ENCODE peak calls at places on chromosome 9, in seven cellular contexts. One of them, this sample, is unnamed.

GRCh38 chr9:5817776-5818336 is 15.1 kb downstream of the ERMP1 start:
- DNase-seq in stimulated activated CD8-positive, alpha-beta memory T cell treated with anti-CD3 and anti-CD28 coated beads, Interleukin-7, amount 100 ng/mL, for 48 hours: no peak
- DNase-seq in coronary artery: no peak
- DNase-seq in H7: no peak
- DNase-seq in activated T-cell treated with anti-CD3 and anti-CD28 coated beads, Interleukin-2, amount 50 U/mL, for 4 hours: no peak
- DNase-seq in NCI-H345: no peak
- DNase-seq in stimulated activated naive CD4-positive, alpha-beta T cell: no peak
- DNase-seq in this sample: no peak

GRCh38 chr9:129023036-129023907 is 4.9 kb downstream of the SH3GLB2 start:
- DNase-seq in stimulated activated CD8-positive, alpha-beta memory T cell treated with anti-CD3 and anti-CD28 coated beads, Interleukin-7, amount 100 ng/mL, for 48 hours: no peak
- DNase-seq in coronary artery: peak; percentile 74
- DNase-seq in H7: peak; percentile 79
- DNase-seq in activated T-cell treated with anti-CD3 and anti-CD28 coated beads, Interleukin-2, amount 50 U/mL, for 4 hours: no peak
- DNase-seq in NCI-H345: no peak
- DNase-seq in stimulated activated naive CD4-positive, alpha-beta T cell: no peak
- DNase-seq in this sample: peak; percentile 39

GRCh38 chr9:14214693-14215092 is 99.2 kb downstream of the NFIB start:
- DNase-seq in stimulated activated CD8-positive, alpha-beta memory T cell treated with anti-CD3 and anti-CD28 coated beads, Interleukin-7, amount 100 ng/mL, for 48 hours: no peak
- DNase-seq in coronary artery: no peak
- DNase-seq in H7: no peak
- DNase-seq in activated T-cell treated with anti-CD3 and anti-CD28 coated beads, Interleukin-2, amount 50 U/mL, for 4 hours: no peak
- DNase-seq in NCI-H345: no peak
- DNase-seq in stimulated activated naive CD4-positive, alpha-beta T cell: no peak
- DNase-seq in this sample: no peak

GRCh38 chr9:116152390-116152789 is 1.2 kb upstream of the PAPPA start:
- DNase-seq in stimulated activated CD8-positive, alpha-beta memory T cell treated with anti-CD3 and anti-CD28 coated beads, Interleukin-7, amount 100 ng/mL, for 48 hours: no peak
- DNase-seq in coronary artery: no peak
- DNase-seq in H7: no peak
- DNase-seq in activated T-cell treated with anti-CD3 and anti-CD28 coated beads, Interleukin-2, amount 50 U/mL, for 4 hours: no peak
- DNase-seq in NCI-H345: no peak
- DNase-seq in stimulated activated naive CD4-positive, alpha-beta T cell: no peak
- DNase-seq in this sample: no peak

GRCh38 chr9:79287152-79287766 is 284.5 kb upstream of the TLE4 start:
- DNase-seq in stimulated activated CD8-positive, alpha-beta memory T cell treated with anti-CD3 and anti-CD28 coated beads, Interleukin-7, amount 100 ng/mL, for 48 hours: no peak
- DNase-seq in coronary artery: no peak
- DNase-seq in H7: no peak
- DNase-seq in activated T-cell treated with anti-CD3 and anti-CD28 coated beads, Interleukin-2, amount 50 U/mL, for 4 hours: no peak
- DNase-seq in NCI-H345: no peak
- DNase-seq in stimulated activated naive CD4-positive, alpha-beta T cell: no peak
- DNase-seq in this sample: no peak

GRCh38 chr9:6055213-6055612 is 39.8 kb upstream of the RANBP6 start:
- DNase-seq in stimulated activated CD8-positive, alpha-beta memory T cell treated with anti-CD3 and anti-CD28 coated beads, Interleukin-7, amount 100 ng/mL, for 48 hours: no peak
- DNase-seq in coronary artery: no peak
- DNase-seq in H7: peak; percentile 26
- DNase-seq in activated T-cell treated with anti-CD3 and anti-CD28 coated beads, Interleukin-2, amount 50 U/mL, for 4 hours: no peak
- DNase-seq in NCI-H345: peak; percentile 70
- DNase-seq in stimulated activated naive CD4-positive, alpha-beta T cell: peak; percentile 63
- DNase-seq in this sample: peak; percentile 77

GRCh38 chr9:127968717-127969383 is 11.9 kb downstream of the EEIG1 start:
- DNase-seq in stimulated activated CD8-positive, alpha-beta memory T cell treated with anti-CD3 and anti-CD28 coated beads, Interleukin-7, amount 100 ng/mL, for 48 hours: no peak
- DNase-seq in coronary artery: no peak
- DNase-seq in H7: no peak
- DNase-seq in activated T-cell treated with anti-CD3 and anti-CD28 coated beads, Interleukin-2, amount 50 U/mL, for 4 hours: no peak
- DNase-seq in NCI-H345: peak; percentile 72
- DNase-seq in stimulated activated naive CD4-positive, alpha-beta T cell: no peak
- DNase-seq in this sample: peak; percentile 87

GRCh38 chr9:128707446-128707845 is 5.1 kb downstream of the PKN3 start:
- DNase-seq in stimulated activated CD8-positive, alpha-beta memory T cell treated with anti-CD3 and anti-CD28 coated beads, Interleukin-7, amount 100 ng/mL, for 48 hours: no peak
- DNase-seq in coronary artery: no peak
- DNase-seq in H7: no peak
- DNase-seq in activated T-cell treated with anti-CD3 and anti-CD28 coated beads, Interleukin-2, amount 50 U/mL, for 4 hours: no peak
- DNase-seq in NCI-H345: no peak
- DNase-seq in stimulated activated naive CD4-positive, alpha-beta T cell: no peak
- DNase-seq in this sample: no peak

GRCh38 chr9:36345103-36345846 is 54.8 kb downstream of the RNF38 start:
- DNase-seq in stimulated activated CD8-positive, alpha-beta memory T cell treated with anti-CD3 and anti-CD28 coated beads, Interleukin-7, amount 100 ng/mL, for 48 hours: no peak
- DNase-seq in coronary artery: no peak
- DNase-seq in H7: peak; percentile 55
- DNase-seq in activated T-cell treated with anti-CD3 and anti-CD28 coated beads, Interleukin-2, amount 50 U/mL, for 4 hours: no peak
- DNase-seq in NCI-H345: no peak
- DNase-seq in stimulated activated naive CD4-positive, alpha-beta T cell: no peak
- DNase-seq in this sample: no peak

GRCh38 chr9:20611751-20612287 is 10.5 kb downstream of the MLLT3 start:
- DNase-seq in stimulated activated CD8-positive, alpha-beta memory T cell treated with anti-CD3 and anti-CD28 coated beads, Interleukin-7, amount 100 ng/mL, for 48 hours: no peak
- DNase-seq in coronary artery: no peak
- DNase-seq in H7: no peak
- DNase-seq in activated T-cell treated with anti-CD3 and anti-CD28 coated beads, Interleukin-2, amount 50 U/mL, for 4 hours: no peak
- DNase-seq in NCI-H345: no peak
- DNase-seq in stimulated activated naive CD4-positive, alpha-beta T cell: no peak
- DNase-seq in this sample: no peak

GRCh38 chr9:16139781-16140180 is 586.9 kb downstream of the CCDC171 start:
- DNase-seq in stimulated activated CD8-positive, alpha-beta memory T cell treated with anti-CD3 and anti-CD28 coated beads, Interleukin-7, amount 100 ng/mL, for 48 hours: no peak
- DNase-seq in coronary artery: no peak
- DNase-seq in H7: no peak
- DNase-seq in activated T-cell treated with anti-CD3 and anti-CD28 coated beads, Interleukin-2, amount 50 U/mL, for 4 hours: no peak
- DNase-seq in NCI-H345: no peak
- DNase-seq in stimulated activated naive CD4-positive, alpha-beta T cell: no peak
- DNase-seq in this sample: no peak

GRCh38 chr9:27183701-27184100 is 74.7 kb downstream of the TEK start:
- DNase-seq in stimulated activated CD8-positive, alpha-beta memory T cell treated with anti-CD3 and anti-CD28 coated beads, Interleukin-7, amount 100 ng/mL, for 48 hours: no peak
- DNase-seq in coronary artery: no peak
- DNase-seq in H7: no peak
- DNase-seq in activated T-cell treated with anti-CD3 and anti-CD28 coated beads, Interleukin-2, amount 50 U/mL, for 4 hours: no peak
- DNase-seq in NCI-H345: no peak
- DNase-seq in stimulated activated naive CD4-positive, alpha-beta T cell: no peak
- DNase-seq in this sample: no peak

GRCh38 chr9:81537964-81538363 is 151.4 kb downstream of the TLE1 start:
- DNase-seq in stimulated activated CD8-positive, alpha-beta memory T cell treated with anti-CD3 and anti-CD28 coated beads, Interleukin-7, amount 100 ng/mL, for 48 hours: no peak
- DNase-seq in coronary artery: no peak
- DNase-seq in H7: no peak
- DNase-seq in activated T-cell treated with anti-CD3 and anti-CD28 coated beads, Interleukin-2, amount 50 U/mL, for 4 hours: no peak
- DNase-seq in NCI-H345: no peak
- DNase-seq in stimulated activated naive CD4-positive, alpha-beta T cell: no peak
- DNase-seq in this sample: no peak

GRCh38 chr9:2691212-2691611 is 26.1 kb upstream of the KCNV2 start:
- DNase-seq in stimulated activated CD8-positive, alpha-beta memory T cell treated with anti-CD3 and anti-CD28 coated beads, Interleukin-7, amount 100 ng/mL, for 48 hours: no peak
- DNase-seq in coronary artery: no peak
- DNase-seq in H7: no peak
- DNase-seq in activated T-cell treated with anti-CD3 and anti-CD28 coated beads, Interleukin-2, amount 50 U/mL, for 4 hours: no peak
- DNase-seq in NCI-H345: no peak
- DNase-seq in stimulated activated naive CD4-positive, alpha-beta T cell: no peak
- DNase-seq in this sample: no peak

GRCh38 chr9:77960356-77961153 is 71.1 kb downstream of the GNAQ start:
- DNase-seq in stimulated activated CD8-positive, alpha-beta memory T cell treated with anti-CD3 and anti-CD28 coated beads, Interleukin-7, amount 100 ng/mL, for 48 hours: no peak
- DNase-seq in coronary artery: no peak
- DNase-seq in H7: no peak
- DNase-seq in activated T-cell treated with anti-CD3 and anti-CD28 coated beads, Interleukin-2, amount 50 U/mL, for 4 hours: no peak
- DNase-seq in NCI-H345: no peak
- DNase-seq in stimulated activated naive CD4-positive, alpha-beta T cell: no peak
- DNase-seq in this sample: no peak

GRCh38 chr9:36407122-36407723 is 7.2 kb upstream of the RNF38 start:
- DNase-seq in stimulated activated CD8-positive, alpha-beta memory T cell treated with anti-CD3 and anti-CD28 coated beads, Interleukin-7, amount 100 ng/mL, for 48 hours: no peak
- DNase-seq in coronary artery: no peak
- DNase-seq in H7: peak; percentile 52
- DNase-seq in activated T-cell treated with anti-CD3 and anti-CD28 coated beads, Interleukin-2, amount 50 U/mL, for 4 hours: peak; percentile 48
- DNase-seq in NCI-H345: peak; percentile 75
- DNase-seq in stimulated activated naive CD4-positive, alpha-beta T cell: peak; percentile 75
- DNase-seq in this sample: peak; percentile 72

GRCh38 chr9:111917980-111918379 is 21.4 kb downstream of the UGCG start:
- DNase-seq in stimulated activated CD8-positive, alpha-beta memory T cell treated with anti-CD3 and anti-CD28 coated beads, Interleukin-7, amount 100 ng/mL, for 48 hours: no peak
- DNase-seq in coronary artery: no peak
- DNase-seq in H7: no peak
- DNase-seq in activated T-cell treated with anti-CD3 and anti-CD28 coated beads, Interleukin-2, amount 50 U/mL, for 4 hours: no peak
- DNase-seq in NCI-H345: no peak
- DNase-seq in stimulated activated naive CD4-positive, alpha-beta T cell: no peak
- DNase-seq in this sample: no peak

GRCh38 chr9:95573463-95573862 is 56.7 kb upstream of the PTCH1 start:
- DNase-seq in stimulated activated CD8-positive, alpha-beta memory T cell treated with anti-CD3 and anti-CD28 coated beads, Interleukin-7, amount 100 ng/mL, for 48 hours: no peak
- DNase-seq in coronary artery: no peak
- DNase-seq in H7: no peak
- DNase-seq in activated T-cell treated with anti-CD3 and anti-CD28 coated beads, Interleukin-2, amount 50 U/mL, for 4 hours: no peak
- DNase-seq in NCI-H345: no peak
- DNase-seq in stimulated activated naive CD4-positive, alpha-beta T cell: no peak
- DNase-seq in this sample: no peak

GRCh38 chr9:111161015-111161415 is 122.7 kb upstream of the LPAR1 start:
- DNase-seq in stimulated activated CD8-positive, alpha-beta memory T cell treated with anti-CD3 and anti-CD28 coated beads, Interleukin-7, amount 100 ng/mL, for 48 hours: no peak
- DNase-seq in coronary artery: no peak
- DNase-seq in H7: no peak
- DNase-seq in activated T-cell treated with anti-CD3 and anti-CD28 coated beads, Interleukin-2, amount 50 U/mL, for 4 hours: no peak
- DNase-seq in NCI-H345: no peak
- DNase-seq in stimulated activated naive CD4-positive, alpha-beta T cell: no peak
- DNase-seq in this sample: no peak

GRCh38 chr9:95017062-95017461 is 290.6 kb downstream of the AOPEP start:
- DNase-seq in stimulated activated CD8-positive, alpha-beta memory T cell treated with anti-CD3 and anti-CD28 coated beads, Interleukin-7, amount 100 ng/mL, for 48 hours: no peak
- DNase-seq in coronary artery: no peak
- DNase-seq in H7: no peak
- DNase-seq in activated T-cell treated with anti-CD3 and anti-CD28 coated beads, Interleukin-2, amount 50 U/mL, for 4 hours: no peak
- DNase-seq in NCI-H345: no peak
- DNase-seq in stimulated activated naive CD4-positive, alpha-beta T cell: no peak
- DNase-seq in this sample: no peak

GRCh38 chr9:7097040-7097715 is 339.4 kb downstream of the KDM4C start:
- DNase-seq in stimulated activated CD8-positive, alpha-beta memory T cell treated with anti-CD3 and anti-CD28 coated beads, Interleukin-7, amount 100 ng/mL, for 48 hours: no peak
- DNase-seq in coronary artery: no peak
- DNase-seq in H7: no peak
- DNase-seq in activated T-cell treated with anti-CD3 and anti-CD28 coated beads, Interleukin-2, amount 50 U/mL, for 4 hours: no peak
- DNase-seq in NCI-H345: no peak
- DNase-seq in stimulated activated naive CD4-positive, alpha-beta T cell: no peak
- DNase-seq in this sample: no peak

GRCh38 chr9:137387034-137387890 is 35.7 kb downstream of the EXD3 start:
- DNase-seq in stimulated activated CD8-positive, alpha-beta memory T cell treated with anti-CD3 and anti-CD28 coated beads, Interleukin-7, amount 100 ng/mL, for 48 hours: no peak
- DNase-seq in coronary artery: no peak
- DNase-seq in H7: no peak
- DNase-seq in activated T-cell treated with anti-CD3 and anti-CD28 coated beads, Interleukin-2, amount 50 U/mL, for 4 hours: peak; percentile 33
- DNase-seq in NCI-H345: no peak
- DNase-seq in stimulated activated naive CD4-positive, alpha-beta T cell: no peak
- DNase-seq in this sample: no peak

GRCh38 chr9:21267806-21268657 is 28.2 kb upstream of the IFNA14 start:
- DNase-seq in stimulated activated CD8-positive, alpha-beta memory T cell treated with anti-CD3 and anti-CD28 coated beads, Interleukin-7, amount 100 ng/mL, for 48 hours: no peak
- DNase-seq in coronary artery: no peak
- DNase-seq in H7: no peak
- DNase-seq in activated T-cell treated with anti-CD3 and anti-CD28 coated beads, Interleukin-2, amount 50 U/mL, for 4 hours: no peak
- DNase-seq in NCI-H345: no peak
- DNase-seq in stimulated activated naive CD4-positive, alpha-beta T cell: no peak
- DNase-seq in this sample: no peak

GRCh38 chr9:125189011-125189360 is 617 bp downstream of the PPP6C start:
- DNase-seq in stimulated activated CD8-positive, alpha-beta memory T cell treated with anti-CD3 and anti-CD28 coated beads, Interleukin-7, amount 100 ng/mL, for 48 hours: no peak
- DNase-seq in coronary artery: no peak
- DNase-seq in H7: no peak
- DNase-seq in activated T-cell treated with anti-CD3 and anti-CD28 coated beads, Interleukin-2, amount 50 U/mL, for 4 hours: peak; percentile 8
- DNase-seq in NCI-H345: peak; percentile 4
- DNase-seq in stimulated activated naive CD4-positive, alpha-beta T cell: no peak
- DNase-seq in this sample: peak; percentile 54

GRCh38 chr9:971901-972511 is 4.4 kb upstream of the DMRT3 start:
- DNase-seq in stimulated activated CD8-positive, alpha-beta memory T cell treated with anti-CD3 and anti-CD28 coated beads, Interleukin-7, amount 100 ng/mL, for 48 hours: no peak
- DNase-seq in coronary artery: no peak
- DNase-seq in H7: peak; percentile 98
- DNase-seq in activated T-cell treated with anti-CD3 and anti-CD28 coated beads, Interleukin-2, amount 50 U/mL, for 4 hours: no peak
- DNase-seq in NCI-H345: no peak
- DNase-seq in stimulated activated naive CD4-positive, alpha-beta T cell: no peak
- DNase-seq in this sample: peak; percentile 78

GRCh38 chr9:122445155-122445749 is 32.5 kb downstream of the OR1J1 start:
- DNase-seq in stimulated activated CD8-positive, alpha-beta memory T cell treated with anti-CD3 and anti-CD28 coated beads, Interleukin-7, amount 100 ng/mL, for 48 hours: no peak
- DNase-seq in coronary artery: no peak
- DNase-seq in H7: no peak
- DNase-seq in activated T-cell treated with anti-CD3 and anti-CD28 coated beads, Interleukin-2, amount 50 U/mL, for 4 hours: no peak
- DNase-seq in NCI-H345: no peak
- DNase-seq in stimulated activated naive CD4-positive, alpha-beta T cell: no peak
- DNase-seq in this sample: no peak

GRCh38 chr9:110986529-110986928 is 51.7 kb downstream of the LPAR1 start:
- DNase-seq in stimulated activated CD8-positive, alpha-beta memory T cell treated with anti-CD3 and anti-CD28 coated beads, Interleukin-7, amount 100 ng/mL, for 48 hours: no peak
- DNase-seq in coronary artery: no peak
- DNase-seq in H7: no peak
- DNase-seq in activated T-cell treated with anti-CD3 and anti-CD28 coated beads, Interleukin-2, amount 50 U/mL, for 4 hours: no peak
- DNase-seq in NCI-H345: no peak
- DNase-seq in stimulated activated naive CD4-positive, alpha-beta T cell: no peak
- DNase-seq in this sample: no peak

GRCh38 chr9:2655411-2655901 is 33.9 kb downstream of the VLDLR start:
- DNase-seq in stimulated activated CD8-positive, alpha-beta memory T cell treated with anti-CD3 and anti-CD28 coated beads, Interleukin-7, amount 100 ng/mL, for 48 hours: no peak
- DNase-seq in coronary artery: no peak
- DNase-seq in H7: no peak
- DNase-seq in activated T-cell treated with anti-CD3 and anti-CD28 coated beads, Interleukin-2, amount 50 U/mL, for 4 hours: no peak
- DNase-seq in NCI-H345: no peak
- DNase-seq in stimulated activated naive CD4-positive, alpha-beta T cell: no peak
- DNase-seq in this sample: no peak

GRCh38 chr9:107243757-107244156 is 39.3 kb upstream of the RAD23B start:
- DNase-seq in stimulated activated CD8-positive, alpha-beta memory T cell treated with anti-CD3 and anti-CD28 coated beads, Interleukin-7, amount 100 ng/mL, for 48 hours: no peak
- DNase-seq in coronary artery: no peak
- DNase-seq in H7: no peak
- DNase-seq in activated T-cell treated with anti-CD3 and anti-CD28 coated beads, Interleukin-2, amount 50 U/mL, for 4 hours: peak; percentile 24
- DNase-seq in NCI-H345: peak; percentile 24
- DNase-seq in stimulated activated naive CD4-positive, alpha-beta T cell: no peak
- DNase-seq in this sample: no peak

GRCh38 chr9:5442400-5443011 is 4.8 kb upstream of the PLGRKT start:
- DNase-seq in stimulated activated CD8-positive, alpha-beta memory T cell treated with anti-CD3 and anti-CD28 coated beads, Interleukin-7, amount 100 ng/mL, for 48 hours: no peak
- DNase-seq in coronary artery: no peak
- DNase-seq in H7: peak; percentile 16
- DNase-seq in activated T-cell treated with anti-CD3 and anti-CD28 coated beads, Interleukin-2, amount 50 U/mL, for 4 hours: no peak
- DNase-seq in NCI-H345: peak; percentile 52
- DNase-seq in stimulated activated naive CD4-positive, alpha-beta T cell: peak; percentile 12
- DNase-seq in this sample: peak; percentile 52

GRCh38 chr9:108787664-108788048 is 68.1 kb downstream of the ACTL7B start:
- DNase-seq in stimulated activated CD8-positive, alpha-beta memory T cell treated with anti-CD3 and anti-CD28 coated beads, Interleukin-7, amount 100 ng/mL, for 48 hours: no peak
- DNase-seq in coronary artery: no peak
- DNase-seq in H7: no peak
- DNase-seq in activated T-cell treated with anti-CD3 and anti-CD28 coated beads, Interleukin-2, amount 50 U/mL, for 4 hours: no peak
- DNase-seq in NCI-H345: no peak
- DNase-seq in stimulated activated naive CD4-positive, alpha-beta T cell: no peak
- DNase-seq in this sample: no peak

GRCh38 chr9:131282688-131283422 is 6.5 kb upstream of the FAM78A start:
- DNase-seq in stimulated activated CD8-positive, alpha-beta memory T cell treated with anti-CD3 and anti-CD28 coated beads, Interleukin-7, amount 100 ng/mL, for 48 hours: no peak
- DNase-seq in coronary artery: no peak
- DNase-seq in H7: peak; percentile 97
- DNase-seq in activated T-cell treated with anti-CD3 and anti-CD28 coated beads, Interleukin-2, amount 50 U/mL, for 4 hours: no peak
- DNase-seq in NCI-H345: no peak
- DNase-seq in stimulated activated naive CD4-positive, alpha-beta T cell: no peak
- DNase-seq in this sample: no peak

GRCh38 chr9:122219856-122220672 is 8.7 kb downstream of the LHX6 start:
- DNase-seq in stimulated activated CD8-positive, alpha-beta memory T cell treated with anti-CD3 and anti-CD28 coated beads, Interleukin-7, amount 100 ng/mL, for 48 hours: no peak
- DNase-seq in coronary artery: peak; percentile 58
- DNase-seq in H7: peak; percentile 61
- DNase-seq in activated T-cell treated with anti-CD3 and anti-CD28 coated beads, Interleukin-2, amount 50 U/mL, for 4 hours: no peak
- DNase-seq in NCI-H345: no peak
- DNase-seq in stimulated activated naive CD4-positive, alpha-beta T cell: no peak
- DNase-seq in this sample: no peak

GRCh38 chr9:91312717-91313325 is 48.9 kb downstream of the AUH start:
- DNase-seq in stimulated activated CD8-positive, alpha-beta memory T cell treated with anti-CD3 and anti-CD28 coated beads, Interleukin-7, amount 100 ng/mL, for 48 hours: no peak
- DNase-seq in coronary artery: no peak
- DNase-seq in H7: no peak
- DNase-seq in activated T-cell treated with anti-CD3 and anti-CD28 coated beads, Interleukin-2, amount 50 U/mL, for 4 hours: no peak
- DNase-seq in NCI-H345: no peak
- DNase-seq in stimulated activated naive CD4-positive, alpha-beta T cell: no peak
- DNase-seq in this sample: no peak

GRCh38 chr9:105259274-105259673 is 14.8 kb downstream of the SLC44A1 start:
- DNase-seq in stimulated activated CD8-positive, alpha-beta memory T cell treated with anti-CD3 and anti-CD28 coated beads, Interleukin-7, amount 100 ng/mL, for 48 hours: no peak
- DNase-seq in coronary artery: no peak
- DNase-seq in H7: no peak
- DNase-seq in activated T-cell treated with anti-CD3 and anti-CD28 coated beads, Interleukin-2, amount 50 U/mL, for 4 hours: no peak
- DNase-seq in NCI-H345: no peak
- DNase-seq in stimulated activated naive CD4-positive, alpha-beta T cell: no peak
- DNase-seq in this sample: no peak

GRCh38 chr9:14687042-14687719 is 6.1 kb downstream of the ZDHHC21 start:
- DNase-seq in stimulated activated CD8-positive, alpha-beta memory T cell treated with anti-CD3 and anti-CD28 coated beads, Interleukin-7, amount 100 ng/mL, for 48 hours: no peak
- DNase-seq in coronary artery: no peak
- DNase-seq in H7: no peak
- DNase-seq in activated T-cell treated with anti-CD3 and anti-CD28 coated beads, Interleukin-2, amount 50 U/mL, for 4 hours: no peak
- DNase-seq in NCI-H345: no peak
- DNase-seq in stimulated activated naive CD4-positive, alpha-beta T cell: no peak
- DNase-seq in this sample: no peak

GRCh38 chr9:84371737-84372136 is 31.2 kb upstream of the SLC28A3 start:
- DNase-seq in stimulated activated CD8-positive, alpha-beta memory T cell treated with anti-CD3 and anti-CD28 coated beads, Interleukin-7, amount 100 ng/mL, for 48 hours: no peak
- DNase-seq in coronary artery: peak; percentile 77
- DNase-seq in H7: no peak
- DNase-seq in activated T-cell treated with anti-CD3 and anti-CD28 coated beads, Interleukin-2, amount 50 U/mL, for 4 hours: no peak
- DNase-seq in NCI-H345: no peak
- DNase-seq in stimulated activated naive CD4-positive, alpha-beta T cell: no peak
- DNase-seq in this sample: no peak